ENCODE peak calls at places on chromosomes 5 and 9, in eight cellular contexts. S, M, O, N, C, T, B and J are unnamed samples.

GRCh38 chr5:80760680-80761079 is 105.9 kb upstream of the DHFR start:
- DNase-seq in C (no peak), B (no peak), T (no peak), N (no peak), M (no peak), S (no peak), O (no peak), J (no peak)

GRCh38 chr9:3455088-3455487 is 70.7 kb downstream of the RFX3 start:
- DNase-seq in N (no peak), T (no peak), C (no peak), O (no peak), B (no peak), S (no peak), M (no peak), J (no peak)

GRCh38 chr9:106619211-106619610 is 243.8 kb upstream of the ZNF462 start:
- DNase-seq in M (no peak), S (no peak), B (peak; percentile 80), O (no peak), C (no peak), T (no peak), N (no peak), J (peak; percentile 6)

GRCh38 chr9:125630436-125630835 is 76.6 kb downstream of the MAPKAP1 start:
- DNase-seq in T (no peak), S (no peak), N (no peak), B (peak; percentile 65), O (no peak), C (peak; percentile 46), M (no peak), J (peak; percentile 35)

GRCh38 chr9:5982352-5982751 is 33.1 kb downstream of the RANBP6 start:
- DNase-seq in M (no peak), O (no peak), T (no peak), S (no peak), B (no peak), N (no peak), C (no peak), J (peak; percentile 16)

GRCh38 chr5:98053170-98053569 is 720.3 kb upstream of the RGMB start:
- DNase-seq in B (no peak), O (no peak), N (no peak), C (no peak), M (no peak), S (no peak), T (no peak), J (no peak)

GRCh38 chr5:57651127-57651526 is 168.5 kb upstream of the ACTBL2 start:
- DNase-seq in N (no peak), B (no peak), C (no peak), O (no peak), M (no peak), S (no peak), T (no peak), J (no peak)

GRCh38 chr9:136545065-136545965 is 533 bp downstream of the NOTCH1 start:
- DNase-seq in B (no peak), N (no peak), T (no peak), S (no peak), M (no peak), C (no peak), O (no peak), J (peak; percentile 27)

GRCh38 chr5:139670369-139671095 is 22.4 kb downstream of the CXXC5 start:
- DNase-seq in T (no peak), C (no peak), M (no peak), O (no peak), B (peak; percentile 73), S (no peak), N (peak; percentile 88), J (no peak)

GRCh38 chr5:66423484-66423883 is 172.7 kb upstream of the MAST4 start:
- DNase-seq in N (no peak), M (no peak), O (no peak), C (no peak), B (no peak), T (no peak), S (no peak), J (no peak)

GRCh38 chr9:101307524-101308213 is 77.1 kb downstream of the BAAT start:
- DNase-seq in C (no peak), T (no peak), O (no peak), S (no peak), B (peak; percentile 20), M (no peak), N (no peak), J (no peak)

GRCh38 chr5:178201221-178201926 is 3.0 kb upstream of the HNRNPAB start:
- DNase-seq in M (no peak), S (no peak), O (no peak), C (no peak), N (no peak), T (no peak), B (peak; percentile 51), J (no peak)

GRCh38 chr5:137374110-137374853 is 124.8 kb downstream of the SPOCK1 start:
- DNase-seq in C (no peak), B (no peak), M (no peak), N (no peak), O (no peak), S (no peak), T (no peak), J (no peak)

DNA sequence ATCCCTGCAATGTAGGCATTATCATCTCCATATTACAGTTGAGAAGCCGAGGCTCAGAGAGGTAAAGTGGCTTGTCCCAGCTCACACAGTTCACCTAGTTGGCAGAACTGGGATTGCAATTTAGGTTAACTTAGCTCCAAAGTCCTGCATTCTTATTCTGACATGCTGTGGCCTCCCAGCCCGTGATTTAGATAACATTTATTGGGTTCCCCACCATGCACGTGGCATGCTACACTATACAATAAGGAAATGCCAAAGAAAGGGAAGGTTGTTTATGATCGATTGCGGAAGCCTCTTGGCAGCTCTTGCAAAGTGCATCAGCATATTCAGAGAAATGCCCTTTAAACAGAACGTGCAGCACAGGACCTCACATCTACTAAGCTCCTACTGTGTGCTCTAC is 3.2 kb downstream of the NEURL1B start:
- DNase-seq in B (no peak), M (no peak), N (no peak), C (no peak), T (no peak), O (peak; percentile 7), S (no peak), J (no peak)
- H3K4me3 ChIP-seq in B (no peak overlapping the region), M (peak overlapping the region; percentile 72), N (no peak overlapping the region), C (no peak overlapping the region), T (no peak overlapping the region), O (peak overlapping the region; percentile 3), S (no peak overlapping the region), J (no peak overlapping the region)

GRCh38 chr9:108478871-108479332 is 376.9 kb downstream of the ACTL7B start:
- DNase-seq in M (no peak), T (no peak), N (no peak), O (no peak), S (no peak), B (peak; percentile 89), C (peak; percentile 93), J (peak; percentile 94)
- H3K4me3 ChIP-seq in M (no peak overlapping the region), T (no peak overlapping the region), N (no peak overlapping the region), O (no peak overlapping the region), S (no peak overlapping the region), B (peak overlapping the region; percentile 10), C (no peak overlapping the region), J (no peak overlapping the region)

GRCh38 chr9:131728546-131728910 is 11.3 kb downstream of the RAPGEF1 start:
- DNase-seq in C (no peak), M (no peak), T (no peak), B (no peak), N (no peak), S (no peak), O (no peak), J (no peak)
- H3K4me3 ChIP-seq in C (no peak overlapping the region), M (no peak overlapping the region), T (no peak overlapping the region), B (no peak overlapping the region), N (peak overlapping the region; percentile 30), S (no peak overlapping the region), O (no peak overlapping the region), J (no peak overlapping the region)

GRCh38 chr9:120878188-120879130 is 1.5 kb upstream of the PHF19 start:
- DNase-seq in C (no peak), N (no peak), O (no peak), T (no peak), B (no peak), M (no peak), S (no peak), J (no peak)
- H3K4me3 ChIP-seq in C (no peak overlapping the region), N (peak overlapping the region; percentile 99), O (no peak overlapping the region), T (no peak overlapping the region), B (no peak overlapping the region), M (no peak overlapping the region), S (no peak overlapping the region), J (no peak overlapping the region)

DNA sequence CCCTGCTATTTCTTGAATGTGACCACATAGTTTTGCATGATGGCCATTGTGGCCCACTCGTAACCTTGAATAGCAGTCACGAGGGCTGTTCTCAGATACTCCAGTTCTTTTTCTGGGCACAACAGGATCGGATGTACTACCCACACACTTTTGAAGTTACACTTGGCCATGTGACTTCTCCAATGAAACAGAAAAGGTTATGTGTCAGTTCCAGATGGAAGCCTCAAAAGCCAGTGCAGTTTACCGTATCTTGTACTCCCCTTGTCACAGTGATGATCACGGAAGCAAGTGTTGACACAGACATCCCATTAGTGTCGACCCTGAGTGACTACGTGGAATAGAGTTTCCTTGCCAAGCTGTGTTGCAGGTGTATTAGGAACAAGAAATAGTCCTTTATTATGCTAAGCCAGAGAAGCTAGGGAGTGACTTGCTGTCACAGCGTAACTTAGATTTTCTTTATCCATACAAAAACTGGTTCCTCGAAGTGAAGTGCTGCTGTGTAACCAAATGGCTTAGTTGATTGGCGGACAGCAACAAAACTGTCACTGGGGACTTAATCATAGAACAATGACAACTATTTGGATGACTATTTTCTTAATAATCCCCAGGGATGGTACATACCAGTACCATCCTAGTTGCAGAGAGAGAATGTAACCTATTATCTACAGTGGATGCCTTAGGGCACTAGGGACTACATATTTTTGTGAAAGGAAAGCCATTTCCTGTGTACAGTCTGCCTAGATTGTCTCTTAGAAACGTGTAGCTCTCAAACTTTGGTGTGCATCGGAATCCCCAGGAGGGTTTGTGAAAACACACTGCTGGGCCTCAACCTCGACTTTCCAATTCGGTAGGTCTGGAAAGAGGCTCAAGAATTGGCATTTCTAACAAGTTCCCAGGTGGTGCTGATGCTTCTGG is 90.1 kb upstream of the DMRT1 start:
- DNase-seq in O (peak; percentile 51), C (peak; percentile 61), T (no peak), M (no peak), N (no peak), S (no peak), B (peak; percentile 51), J (no peak)
- H3K4me3 ChIP-seq in O (no peak overlapping the region), C (no peak overlapping the region), T (no peak overlapping the region), M (no peak overlapping the region), N (no peak overlapping the region), S (no peak overlapping the region), B (no peak overlapping the region), J (no peak overlapping the region)

GRCh38 chr9:111399772-111400563 is 69.9 kb upstream of the OR2K2 start:
- DNase-seq in M (no peak), T (no peak), S (no peak), C (peak; percentile 37), B (no peak), O (no peak), N (peak; percentile 15), J (peak; percentile 17)
- H3K4me3 ChIP-seq in M (no peak overlapping the region), T (no peak overlapping the region), S (no peak overlapping the region), C (no peak overlapping the region), B (no peak overlapping the region), O (no peak overlapping the region), N (no peak overlapping the region), J (no peak overlapping the region)